ENCODE peak calls at places on chromosomes 12 and 14, in six cellular contexts. Y is brain microvascular endothelial cell, F is thoracic aorta, P is AG10803, O is WERI-Rb-1, X is GM10248. I is an unnamed sample.

GRCh38 chr12:111033281-111034147 is 113.1 kb upstream of the MYL2 start:
- DNase-seq in X (no peak), F (no peak), O (peak), Y (no peak), P (no peak), I (no peak)

GRCh38 chr14:71048393-71048792 is 141.1 kb downstream of the PCNX1 start:
- DNase-seq in Y (no peak), X (no peak), O (no peak), P (no peak), F (no peak), I (no peak)

GRCh38 chr12:66538970-66539369 is 139.9 kb downstream of the GRIP1 start:
- DNase-seq in O (no peak), F (no peak), X (no peak), Y (no peak), P (no peak), I (no peak)

GRCh38 chr12:6280053-6280469 is 30.4 kb upstream of the PLEKHG6 start:
- DNase-seq in X (no peak), O (no peak), F (peak), Y (peak), P (peak), I (peak)

GRCh38 chr14:39265741-39266588 is 32.2 kb downstream of the MIA2 start:
- DNase-seq in X (no peak), P (peak), F (no peak), O (no peak), Y (peak), I (no peak)

GRCh38 chr12:15979096-15980091 is 68.3 kb downstream of the DERA start:
- DNase-seq in X (peak), P (peak), O (peak), Y (peak), F (no peak), I (peak)

GRCh38 chr12:39581592-39581991 is 38.0 kb downstream of the ABCD2 start:
- DNase-seq in O (no peak), F (no peak), P (no peak), Y (no peak), X (no peak), I (no peak)

GRCh38 chr12:53754196-53754595 is 2.4 kb upstream of the CISTR start:
- DNase-seq in X (no peak), P (no peak), F (no peak), Y (no peak), O (no peak), I (no peak)

GRCh38 chr12:11707535-11707934 is 58.1 kb downstream of the ETV6 start:
- DNase-seq in Y (no peak), P (no peak), F (no peak), O (no peak), X (no peak), I (no peak)

GRCh38 chr12:48938805-48939204 is 13.5 kb upstream of the FKBP11 start:
- DNase-seq in O (no peak), P (no peak), Y (no peak), X (no peak), F (no peak), I (no peak)

GRCh38 chr12:46461459-46461858 is 88.9 kb upstream of the SLC38A2 start:
- DNase-seq in Y (no peak), P (no peak), O (no peak), X (no peak), F (no peak), I (no peak)

GRCh38 chr14:91354979-91355685 is 62.5 kb downstream of the CCDC88C start:
- DNase-seq in F (no peak), Y (no peak), P (no peak), O (peak), X (peak), I (no peak)

GRCh38 chr12:45994736-45995135 is 4.4 kb upstream of the SCAF11 start:
- DNase-seq in Y (no peak), X (no peak), P (no peak), O (no peak), F (no peak), I (no peak)

GRCh38 chr12:107405436-107405835 is 280.2 kb upstream of the PWP1 start:
- DNase-seq in X (no peak), F (no peak), Y (no peak), P (no peak), O (no peak), I (no peak)

GRCh38 chr12:75694891-75695290 is 183.5 kb upstream of the KRR1 start:
- DNase-seq in F (no peak), Y (peak), X (no peak), O (no peak), P (no peak), I (no peak)

GRCh38 chr12:2752676-2753371 is 41.9 kb upstream of the FKBP4 start:
- DNase-seq in X (peak), F (no peak), Y (peak), O (peak), P (peak), I (no peak)

GRCh38 chr14:63624701-63625100 is 17.0 kb downstream of the WDR89 start:
- DNase-seq in F (no peak), O (no peak), X (no peak), Y (no peak), P (no peak), I (no peak)

GRCh38 chr14:36227802-36228201 is 51.3 kb upstream of the PTCSC3 start:
- DNase-seq in F (no peak), O (no peak), Y (no peak), X (no peak), P (no peak), I (no peak)

GRCh38 chr12:109153711-109154434 is 37.5 kb downstream of the ACACB start:
- DNase-seq in F (no peak), P (no peak), Y (no peak), X (no peak), O (no peak), I (no peak)

GRCh38 chr14:80942158-80942738 is 710 bp upstream of the CEP128 start:
- DNase-seq in O (no peak), P (no peak), X (no peak), F (no peak), Y (no peak), I (no peak)

GRCh38 chr12:107818984-107819383 is 44.5 kb downstream of the ASCL4 start:
- DNase-seq in F (no peak), O (no peak), X (no peak), Y (peak), P (peak), I (no peak)

GRCh38 chr14:42224053-42224888 is 617.6 kb downstream of the LRFN5 start:
- DNase-seq in X (peak), O (peak), Y (peak), F (peak), P (peak), I (peak)

GRCh38 chr12:24860546-24860945 is 88.4 kb downstream of the BCAT1 start:
- DNase-seq in Y (peak), X (no peak), O (no peak), P (no peak), F (no peak), I (no peak)

GRCh38 chr12:93943766-93944165 is 204.6 kb upstream of the PLXNC1 start:
- DNase-seq in X (no peak), Y (no peak), F (no peak), P (peak), O (no peak), I (peak)

GRCh38 chr12:110279976-110280783 is 867 bp upstream of the ATP2A2 start:
- DNase-seq in F (no peak), X (peak), Y (peak), P (peak), O (no peak), I (no peak)

GRCh38 chr12:26465419-26466097 is 270.2 kb downstream of the SSPN start:
- DNase-seq in F (no peak), O (no peak), Y (no peak), P (no peak), X (no peak), I (no peak)

GRCh38 chr14:22026527-22026926 is 352.9 kb upstream of the OR4E1 start:
- DNase-seq in P (no peak), X (no peak), O (no peak), F (no peak), Y (no peak), I (no peak)

GRCh38 chr14:22614240-22614799 is 16.2 kb downstream of the ABHD4 start:
- DNase-seq in P (peak), Y (peak), X (no peak), O (no peak), F (no peak), I (no peak)

GRCh38 chr14:50897658-50898175 is 25.9 kb downstream of the ABHD12B start:
- DNase-seq in P (no peak), F (no peak), Y (no peak), O (no peak), X (no peak), I (no peak)

GRCh38 chr12:53990311-53991076 is 5.5 kb downstream of the HOXC10 start:
- DNase-seq in X (no peak), F (no peak), P (no peak), Y (no peak), O (no peak), I (no peak)

GRCh38 chr14:100438678-100439592 is 115.8 kb downstream of the SLC25A47 start:
- DNase-seq in O (no peak), P (peak), F (no peak), X (no peak), Y (peak), I (no peak)

GRCh38 chr12:107475900-107476299 is 209.7 kb upstream of the PWP1 start:
- DNase-seq in O (no peak), P (no peak), X (no peak), F (no peak), Y (no peak), I (no peak)

GRCh38 chr12:116882742-116883141 is 1.5 kb upstream of the HRK start:
- DNase-seq in P (peak), Y (peak), O (no peak), F (no peak), X (peak), I (no peak)
- TF ChIP-seq CTCF in P (peak), Y (peak), O (peak), F (no peak), X (peak), I (peak)

GRCh38 chr14:67453575-67454300 is 34.8 kb downstream of the TMEM229B start:
- DNase-seq in P (no peak), X (no peak), O (no peak), Y (no peak), F (no peak), I (no peak)
- TF ChIP-seq CTCF in P (no peak), X (no peak), O (no peak), Y (no peak), F (no peak), I (no peak)

DNA sequence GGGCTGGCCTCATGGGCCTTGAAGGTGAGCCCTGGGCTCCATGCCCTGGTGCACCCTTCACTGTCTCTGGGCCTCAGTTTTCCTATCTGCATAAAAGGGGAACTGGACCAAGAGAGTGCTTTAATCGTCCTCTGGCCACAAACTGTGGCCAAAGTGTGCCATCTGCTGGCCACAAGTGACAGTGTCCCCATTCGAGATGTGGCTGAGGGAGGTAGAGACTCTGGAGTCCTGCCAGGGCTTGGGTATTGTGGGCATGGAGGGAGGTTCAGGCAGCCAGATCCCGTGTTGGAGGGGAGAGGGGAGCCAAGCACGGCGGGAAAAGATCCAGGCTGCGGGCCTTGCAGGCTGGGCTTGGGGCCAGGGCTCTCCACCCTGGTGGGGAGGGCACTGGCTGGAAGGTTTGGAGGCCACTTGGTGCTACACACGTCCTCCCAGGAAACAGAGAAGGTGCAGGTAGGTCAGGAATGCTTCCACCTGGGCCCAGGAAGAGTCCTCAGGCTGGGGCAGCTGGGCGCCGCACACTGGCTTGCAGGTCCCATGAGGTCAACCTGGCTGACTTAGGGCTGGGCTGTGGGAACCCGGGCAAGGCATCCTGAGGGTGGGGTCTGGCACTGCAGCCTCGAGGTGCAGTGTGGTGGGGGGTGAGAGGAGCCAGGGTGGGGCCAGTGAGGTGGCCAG is 7.3 kb upstream of the KIF26A start:
- DNase-seq in P (peak), Y (no peak), F (no peak), X (peak), O (peak), I (no peak)
- TF ChIP-seq CTCF in P (peak), Y (peak), F (no peak), X (peak), O (peak), I (peak)

GRCh38 chr12:123928897-123929296 is 43.7 kb downstream of the CCDC92 start:
- DNase-seq in F (no peak), Y (no peak), O (no peak), P (no peak), X (no peak), I (no peak)

GRCh38 chr12:123929869-123930583 is 42.6 kb downstream of the CCDC92 start:
- DNase-seq in O (no peak), F (no peak), Y (no peak), X (no peak), P (no peak), I (no peak)

GRCh38 chr12:123934016-123934620 is 38.5 kb downstream of the CCDC92 start:
- DNase-seq in X (no peak), P (no peak), F (no peak), Y (no peak), O (no peak), I (no peak)

GRCh38 chr12:123933214-123933613 is 39.4 kb downstream of the CCDC92 start:
- DNase-seq in P (no peak), O (no peak), Y (no peak), F (no peak), X (no peak), I (no peak)

DNA sequence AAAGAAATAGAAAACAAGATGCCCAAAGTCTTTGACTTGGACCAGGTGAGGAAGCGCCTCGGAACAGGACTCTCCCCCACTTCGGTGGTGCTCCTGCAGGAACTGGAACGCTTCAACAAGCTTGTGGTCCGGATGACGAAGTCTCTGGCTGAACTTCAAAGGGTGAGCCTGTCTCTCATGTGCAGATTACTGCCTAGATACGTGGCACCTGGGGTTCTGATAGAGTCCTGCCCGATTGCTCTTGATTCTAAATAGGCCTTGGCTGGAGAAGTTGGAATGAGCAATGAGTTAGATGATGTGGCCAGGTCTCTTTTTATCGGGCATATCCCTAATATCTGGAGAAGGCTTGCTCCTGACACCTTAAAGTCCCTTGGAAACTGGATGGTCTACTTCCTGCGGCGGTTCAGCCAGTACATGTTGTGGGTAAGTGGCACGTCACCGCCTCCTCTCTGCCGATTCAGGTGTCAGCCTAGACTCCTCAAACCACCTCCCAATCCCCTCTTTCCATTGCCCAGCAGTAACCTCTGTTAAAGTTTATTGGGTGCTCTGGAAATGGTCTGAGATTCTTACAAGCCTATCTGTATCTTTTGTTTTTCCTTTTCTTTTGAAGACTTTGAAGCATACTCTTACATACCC is 40.8 kb downstream of the CCDC92 start:
- DNase-seq in Y (no peak), F (no peak), X (no peak), O (no peak), P (no peak), I (no peak)
- TF ChIP-seq CTCF in Y (no peak), F (no peak), X (no peak), O (peak), P (no peak), I (no peak)

GRCh38 chr14:34498684-34499412 is 36.8 kb upstream of the SPTSSA start:
- DNase-seq in Y (no peak), O (peak), F (no peak), X (peak), P (no peak), I (no peak)
- TF ChIP-seq CTCF in Y (peak), O (peak), F (no peak), X (peak), P (peak), I (peak)

DNA sequence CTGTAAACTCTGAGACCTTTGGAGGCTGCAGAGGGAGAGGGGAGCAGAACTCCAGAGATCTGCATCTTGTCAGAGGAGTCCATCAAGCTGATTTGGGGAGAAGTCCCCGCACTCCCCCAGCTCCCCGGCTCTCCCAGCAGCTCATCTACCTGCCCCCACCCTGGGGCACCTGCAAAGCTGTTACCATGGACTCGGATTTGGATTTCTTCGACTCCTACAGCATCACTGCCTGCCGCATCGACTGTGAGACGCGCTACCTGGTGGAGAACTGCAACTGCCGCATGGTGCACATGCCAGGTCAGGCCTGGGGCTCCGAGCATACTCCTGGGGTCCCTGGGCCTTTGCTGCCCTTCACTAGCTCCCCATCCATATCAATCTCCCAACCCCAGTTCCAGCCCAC is 6.9 kb upstream of the SMARCD1 start:
- DNase-seq in Y (no peak), P (no peak), X (no peak), O (no peak), F (no peak), I (no peak)
- TF ChIP-seq CTCF in Y (no peak), P (no peak), X (no peak), O (no peak), F (no peak), I (no peak)

GRCh38 chr12:69783365-69783764 is 41.7 kb upstream of the MYRFL start:
- DNase-seq in P (no peak), F (no peak), X (no peak), O (no peak), Y (no peak), I (no peak)

GRCh38 chr12:69779928-69780327 is 41.3 kb downstream of the RAB3IP start:
- DNase-seq in O (peak), Y (peak), P (peak), X (peak), F (no peak), I (no peak)
- TF ChIP-seq CTCF in O (peak), Y (peak), P (peak), X (no peak), F (no peak), I (peak)